ENCODE peak calls at places on chromosomes 11 and 22, in seven cellular contexts. P, Q, R, T, S, B and I are unnamed samples.

GRCh38 chr11:26626346-26626745 is 54.3 kb upstream of the MUC15 start:
- DNase-seq in P (no peak), Q (no peak), R (no peak), T (peak), S (no peak), B (peak), I (no peak)

GRCh38 chr11:58567889-58568512 is 7.7 kb downstream of the LPXN start:
- DNase-seq in P (peak), Q (no peak), R (no peak), T (peak), S (peak), B (no peak), I (no peak)

GRCh38 chr11:74366576-74366975 is 31.7 kb downstream of the PGM2L1 start:
- DNase-seq in P (no peak), Q (no peak), R (peak), T (peak), S (peak), B (no peak), I (no peak)

GRCh38 chr11:25992254-25992653 is 339.7 kb upstream of the ANO3 start:
- DNase-seq in P (no peak), Q (no peak), R (no peak), T (no peak), S (no peak), B (peak), I (no peak)

GRCh38 chr11:36075053-36075452 is 131.2 kb downstream of the LDLRAD3 start:
- DNase-seq in P (no peak), Q (no peak), R (peak), T (peak), S (peak), B (peak), I (no peak)

GRCh38 chr22:41123151-41123550 is 30.8 kb downstream of the EP300 start:
- DNase-seq in P (no peak), Q (no peak), R (no peak), T (no peak), S (no peak), B (no peak), I (no peak)

GRCh38 chr22:44578516-44579230 is 80.6 kb upstream of the RTL6 start:
- DNase-seq in P (no peak), Q (no peak), R (no peak), T (no peak), S (no peak), B (no peak), I (no peak)

GRCh38 chr22:44428941-44429615 is 69.0 kb downstream of the RTL6 start:
- DNase-seq in P (no peak), Q (no peak), R (no peak), T (no peak), S (no peak), B (no peak), I (no peak)

GRCh38 chr22:37752189-37753061 is 55.3 kb upstream of the GCAT start:
- DNase-seq in P (no peak), Q (no peak), R (peak), T (peak), S (peak), B (peak), I (no peak)

GRCh38 chr11:113806403-113806802 is 26.8 kb downstream of the CLDN25 start:
- DNase-seq in P (peak), Q (no peak), R (no peak), T (peak), S (no peak), B (no peak), I (peak)

GRCh38 chr11:73392108-73393010 is 16.2 kb downstream of the RELT start:
- DNase-seq in P (no peak), Q (no peak), R (no peak), T (no peak), S (no peak), B (no peak), I (no peak)

GRCh38 chr11:133892126-133892525 is 46.8 kb upstream of the SPATA19 start:
- DNase-seq in P (no peak), Q (no peak), R (no peak), T (no peak), S (no peak), B (no peak), I (no peak)

GRCh38 chr11:10505278-10506012 is 35.5 kb downstream of the RNF141 start:
- DNase-seq in P (no peak), Q (no peak), R (no peak), T (no peak), S (no peak), B (no peak), I (no peak)

GRCh38 chr11:130068986-130069683 is 559 bp upstream of the APLP2 start:
- DNase-seq in P (no peak), Q (peak), R (peak), T (peak), S (peak), B (peak), I (peak)

GRCh38 chr22:39252461-39253391 is 7.9 kb upstream of the PDGFB start:
- DNase-seq in P (no peak), Q (no peak), R (no peak), T (no peak), S (no peak), B (no peak), I (no peak)

GRCh38 chr11:7892059-7892699 is 38.9 kb downstream of the OR10A6 start:
- DNase-seq in P (no peak), Q (no peak), R (no peak), T (peak), S (peak), B (peak), I (no peak)

GRCh38 chr11:88579466-88579865 is 241.9 kb upstream of the CTSC start:
- DNase-seq in P (no peak), Q (no peak), R (peak), T (no peak), S (no peak), B (no peak), I (no peak)

GRCh38 chr11:44943696-44944095 is 7.0 kb downstream of the TP53I11 start:
- DNase-seq in P (no peak), Q (no peak), R (no peak), T (no peak), S (no peak), B (no peak), I (no peak)

GRCh38 chr11:117171648-117172051 is 6.9 kb upstream of the SIDT2 start:
- DNase-seq in P (no peak), Q (no peak), R (no peak), T (peak), S (no peak), B (no peak), I (no peak)

GRCh38 chr22:45696227-45696626 is 24.6 kb downstream of the ATXN10 start:
- DNase-seq in P (no peak), Q (no peak), R (no peak), T (no peak), S (no peak), B (no peak), I (no peak)

GRCh38 chr22:49228431-49229037 is 599.1 kb downstream of the BRD1 start:
- DNase-seq in P (no peak), Q (no peak), R (no peak), T (no peak), S (no peak), B (no peak), I (no peak)

GRCh38 chr11:72584293-72584921 is 89.8 kb downstream of the PDE2A start:
- DNase-seq in P (peak), Q (no peak), R (no peak), T (peak), S (no peak), B (no peak), I (no peak)

GRCh38 chr11:74278721-74279148 is 32.7 kb downstream of the P4HA3 start:
- DNase-seq in P (no peak), Q (no peak), R (no peak), T (peak), S (peak), B (peak), I (no peak)

GRCh38 chr22:36362819-36363377 is 24.9 kb downstream of the MYH9 start:
- DNase-seq in P (no peak), Q (no peak), R (no peak), T (peak), S (no peak), B (no peak), I (no peak)

GRCh38 chr22:46052331-46052771 is 75.4 kb upstream of the WNT7B start:
- DNase-seq in P (no peak), Q (no peak), R (no peak), T (no peak), S (no peak), B (no peak), I (no peak)

GRCh38 chr11:73989156-73989555 is 6.5 kb upstream of the UCP2 start:
- DNase-seq in P (no peak), Q (no peak), R (no peak), T (no peak), S (no peak), B (no peak), I (no peak)